ENCODE peak calls at places on chromosome 16, in seven cellular contexts. B is skeletal muscle cell; A is fibroblast of pulmonary artery; Z is HL-60; Y is PC-3; Q is fibroblast of lung; X is CD8-positive, alpha-beta T cell. M is an unnamed sample.

GRCh38 chr16:20851601-20852000 is 45.3 kb downstream of the REXO5 start:
- DNase-seq in B (peak), A (peak), Z (no peak), Y (peak), Q (peak), X (no peak), M (peak)

GRCh38 chr16:73672135-73672534 is 624.2 kb upstream of the ZFHX3 start:
- DNase-seq in B (no peak), A (no peak), Z (no peak), Y (no peak), Q (no peak), X (no peak), M (no peak)

GRCh38 chr16:25097304-25097988 is 14.1 kb upstream of the LCMT1 start:
- DNase-seq in B (peak), A (no peak), Z (no peak), Y (no peak), Q (peak), X (no peak), M (no peak)

GRCh38 chr16:23635958-23636357 is 5.2 kb downstream of the PALB2 start:
- DNase-seq in B (no peak), A (no peak), Z (no peak), Y (no peak), Q (no peak), X (no peak), M (no peak)

GRCh38 chr16:15690296-15690695 is 40.3 kb downstream of the NDE1 start:
- DNase-seq in B (no peak), A (no peak), Z (no peak), Y (no peak), Q (no peak), X (no peak), M (no peak)

GRCh38 chr16:76278976-76279375 is 1.8 kb downstream of the CNTNAP4 start:
- DNase-seq in B (no peak), A (peak), Z (no peak), Y (peak), Q (peak), X (no peak), M (no peak)

GRCh38 chr16:64580558-64580957 is 541.3 kb downstream of the CDH11 start:
- DNase-seq in B (no peak), A (no peak), Z (no peak), Y (no peak), Q (no peak), X (no peak), M (no peak)

GRCh38 chr16:81486555-81487061 is 42.0 kb downstream of the CMIP start:
- DNase-seq in B (peak), A (peak), Z (no peak), Y (no peak), Q (peak), X (no peak), M (peak)

GRCh38 chr16:67995423-67995822 is 3.9 kb downstream of the DPEP2 start:
- DNase-seq in B (no peak), A (no peak), Z (peak), Y (no peak), Q (no peak), X (no peak), M (no peak)

GRCh38 chr16:19883296-19883951 is 1.2 kb downstream of the GPRC5B start:
- DNase-seq in B (no peak), A (peak), Z (no peak), Y (no peak), Q (peak), X (no peak), M (peak)

GRCh38 chr16:55189179-55189578 is 134.8 kb upstream of the IRX6 start:
- DNase-seq in B (no peak), A (no peak), Z (no peak), Y (no peak), Q (no peak), X (no peak), M (no peak)

GRCh38 chr16:1765826-1766225 is 5.5 kb downstream of the NME3 start:
- DNase-seq in B (no peak), A (no peak), Z (no peak), Y (no peak), Q (no peak), X (no peak), M (no peak)

GRCh38 chr16:7268182-7268581 is 64.5 kb upstream of the RBFOX1 start:
- DNase-seq in B (no peak), A (no peak), Z (no peak), Y (peak), Q (no peak), X (no peak), M (no peak)

GRCh38 chr16:85781685-85782370 is 17.5 kb downstream of the EMC8 start:
- DNase-seq in B (no peak), A (peak), Z (no peak), Y (peak), Q (peak), X (no peak), M (no peak)

GRCh38 chr16:72172105-72173034 is at the start of gene PMFBP1:
- DNase-seq in B (peak), A (peak), Z (peak), Y (peak), Q (peak), X (no peak), M (peak)

GRCh38 chr16:81500833-81501521 is 56.4 kb downstream of the CMIP start:
- DNase-seq in B (peak), A (no peak), Z (no peak), Y (peak), Q (peak), X (no peak), M (no peak)

GRCh38 chr16:4093495-4094137 is 22.6 kb downstream of the ADCY9 start:
- DNase-seq in B (no peak), A (peak), Z (no peak), Y (no peak), Q (no peak), X (no peak), M (no peak)
- H3K4me3 ChIP-seq in B (no peak), A (peak), Z (no peak), Y (no peak), Q (no peak), X (no peak), M (no peak)

DNA sequence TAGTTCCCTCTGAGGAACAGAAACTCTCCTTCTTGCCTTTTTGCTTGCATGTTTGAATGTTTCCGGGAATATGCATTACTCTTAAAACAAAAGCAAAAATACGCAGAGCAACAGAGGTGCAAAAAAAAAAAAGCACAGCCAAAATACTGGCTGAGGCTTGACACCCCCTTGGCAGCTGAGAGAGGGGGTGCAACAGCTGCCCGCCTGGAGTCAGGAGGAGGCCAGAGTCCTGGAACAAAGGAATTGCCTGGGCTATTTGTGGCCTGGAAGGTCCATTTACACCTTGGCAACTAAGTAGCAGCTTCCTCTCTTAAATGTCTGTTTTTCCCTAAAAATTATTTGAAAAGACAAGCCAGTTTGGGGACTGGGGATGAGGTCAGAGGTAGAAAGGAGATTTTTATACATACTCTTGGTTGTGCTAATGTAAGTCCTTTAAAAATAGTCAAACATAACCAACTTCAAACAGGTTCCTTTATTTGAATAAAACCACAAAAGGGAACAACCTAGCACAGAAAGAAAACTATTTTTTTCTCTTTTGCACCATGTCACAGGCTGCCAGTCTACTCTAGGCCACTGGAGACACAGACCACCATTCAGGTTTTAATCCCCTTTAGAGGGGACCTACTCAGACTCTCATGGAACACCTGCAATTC is 19.5 kb downstream of the USP7 start:
- DNase-seq in B (no peak), A (no peak), Z (no peak), Y (no peak), Q (no peak), X (no peak), M (no peak)
- H3K4me3 ChIP-seq in B (no peak), A (no peak), Z (no peak), Y (no peak), Q (no peak), X (no peak), M (no peak)

GRCh38 chr16:70522216-70523000 is 946 bp downstream of the COG4 start:
- DNase-seq in B (no peak), A (no peak), Z (peak), Y (no peak), Q (no peak), X (no peak), M (no peak)

GRCh38 chr16:70526403-70526802 is 2.8 kb downstream of the SF3B3 start:
- DNase-seq in B (no peak), A (no peak), Z (no peak), Y (no peak), Q (peak), X (no peak), M (no peak)

GRCh38 chr16:70523621-70524405 is at the start of gene SF3B3:
- DNase-seq in B (no peak), A (peak), Z (peak), Y (no peak), Q (no peak), X (peak), M (peak)

GRCh38 chr16:70523013-70523620 is at the start of gene COG4:
- DNase-seq in B (peak), A (peak), Z (peak), Y (peak), Q (peak), X (peak), M (peak)

GRCh38 chr16:70520612-70521297 is 2.6 kb downstream of the COG4 start:
- DNase-seq in B (peak), A (peak), Z (peak), Y (peak), Q (peak), X (no peak), M (no peak)
- H3K4me3 ChIP-seq in B (no peak), A (no peak), Z (peak), Y (no peak), Q (no peak), X (no peak), M (no peak)

DNA sequence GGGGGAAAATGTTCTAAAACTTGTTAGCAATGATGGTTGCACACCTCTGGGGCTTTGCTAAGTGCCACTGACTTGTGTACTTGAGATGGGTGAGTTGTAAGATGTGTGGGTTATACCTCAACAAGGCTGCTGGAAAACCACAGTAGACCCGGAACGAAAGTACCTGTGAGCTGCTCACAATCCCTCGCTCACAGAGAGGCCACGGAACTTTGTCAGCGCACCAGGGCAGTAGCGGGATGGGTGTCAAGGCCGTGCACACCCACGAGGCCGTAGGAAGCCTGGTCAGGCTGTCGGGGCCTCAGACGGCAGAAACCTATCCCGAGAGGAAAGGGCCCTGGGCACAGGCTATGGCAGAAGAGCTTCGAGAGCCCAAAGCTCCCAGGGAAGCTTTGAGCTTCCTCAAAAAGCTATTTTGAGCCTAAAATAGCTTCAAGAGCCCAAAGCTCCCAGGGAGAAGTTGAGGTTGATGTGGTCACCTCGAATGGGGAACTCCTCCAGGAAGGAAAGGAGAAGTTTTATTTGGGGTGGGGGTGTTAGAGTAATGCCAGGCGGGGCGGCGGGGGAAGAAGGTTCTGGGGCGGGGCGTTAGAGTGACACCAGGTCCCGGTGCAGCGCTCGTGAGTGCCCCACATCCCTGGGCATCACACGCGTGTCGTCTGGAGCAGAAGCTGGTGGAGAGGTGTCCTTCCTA is 19.0 kb downstream of the CBFA2T3 start:
- DNase-seq in B (no peak), A (no peak), Z (no peak), Y (no peak), Q (no peak), X (no peak), M (no peak)
- H3K4me3 ChIP-seq in B (no peak), A (no peak), Z (peak), Y (no peak), Q (no peak), X (no peak), M (no peak)

DNA sequence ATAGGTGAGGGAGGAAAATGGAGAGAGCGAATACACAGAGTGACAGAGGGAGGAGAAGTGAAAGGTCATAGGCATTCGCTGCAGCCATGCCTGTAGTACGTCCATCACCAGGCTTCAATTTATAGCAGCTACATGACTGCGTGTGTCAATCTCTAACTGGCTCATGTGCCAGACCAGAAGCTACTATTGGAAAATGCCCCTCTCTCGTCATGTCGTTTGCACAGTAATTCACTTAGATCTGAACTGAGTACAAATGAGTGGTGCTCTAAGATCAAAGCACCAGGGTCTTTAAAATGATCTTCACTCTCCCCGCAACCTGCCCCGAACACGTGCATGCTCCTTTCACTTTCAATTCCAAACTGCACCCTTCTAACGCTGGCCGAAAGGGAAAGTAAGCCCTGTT is 51.3 kb downstream of the ADCY9 start:
- DNase-seq in B (no peak), A (no peak), Z (no peak), Y (no peak), Q (no peak), X (peak), M (no peak)
- H3K4me3 ChIP-seq in B (no peak), A (no peak), Z (no peak), Y (no peak), Q (no peak), X (peak), M (peak)

DNA sequence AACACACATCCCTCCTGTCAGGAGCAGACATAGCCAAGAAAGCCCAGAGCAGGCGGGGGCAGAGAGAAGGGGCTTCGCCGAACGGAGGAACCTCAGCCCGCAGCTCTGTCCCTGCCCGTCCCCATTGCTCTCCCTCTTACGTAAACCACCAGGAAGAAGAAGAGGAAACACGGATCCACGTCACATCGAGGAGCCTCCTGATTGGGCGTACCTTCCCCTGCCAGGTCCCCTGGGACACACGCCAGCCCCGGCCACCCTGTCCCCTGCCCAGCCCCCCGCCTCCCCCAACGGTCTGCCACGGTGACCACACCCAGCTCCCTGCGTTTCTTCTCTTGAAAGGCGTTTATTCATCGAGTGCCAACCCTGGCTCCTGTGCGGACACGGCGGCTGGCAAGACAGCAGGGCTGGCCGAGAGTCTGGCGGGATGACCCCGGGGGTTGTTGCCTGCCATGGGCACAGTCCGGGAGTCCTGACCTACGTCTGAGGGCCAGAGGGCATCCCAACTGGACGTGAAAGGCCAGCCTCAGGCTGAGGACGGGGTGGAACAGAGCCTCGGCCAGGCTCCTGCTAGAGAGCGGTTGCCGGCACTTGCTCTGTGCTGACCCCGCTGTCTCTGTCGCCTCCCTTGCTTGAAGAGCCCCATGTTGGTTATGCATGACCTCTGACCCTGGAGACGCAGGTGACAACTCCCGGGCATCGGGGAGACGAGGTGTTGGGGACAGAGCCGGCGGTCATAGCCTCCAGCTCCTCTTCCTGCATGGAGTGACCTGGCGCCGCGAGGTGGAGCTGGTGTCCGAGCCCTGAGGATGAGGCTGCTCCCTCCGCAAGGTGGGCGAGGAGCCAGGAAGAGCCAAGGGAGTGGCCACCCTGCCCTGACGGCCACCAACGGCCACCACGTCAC is 40.6 kb upstream of the ACSF3 start:
- DNase-seq in B (no peak), A (no peak), Z (peak), Y (peak), Q (peak), X (no peak), M (no peak)
- H3K4me3 ChIP-seq in B (no peak), A (no peak), Z (no peak), Y (peak), Q (no peak), X (no peak), M (no peak)

GRCh38 chr16:11079657-11080187 is 135.4 kb downstream of the CLEC16A start:
- DNase-seq in B (peak), A (peak), Z (no peak), Y (peak), Q (peak), X (no peak), M (no peak)
- H3K4me3 ChIP-seq in B (no peak), A (no peak), Z (no peak), Y (no peak), Q (no peak), X (no peak), M (no peak)

GRCh38 chr16:57979006-57979585 is 8.2 kb upstream of the CNGB1 start:
- DNase-seq in B (no peak), A (no peak), Z (no peak), Y (no peak), Q (no peak), X (no peak), M (no peak)

GRCh38 chr16:57981636-57982035 is 10.7 kb upstream of the CNGB1 start:
- DNase-seq in B (no peak), A (no peak), Z (no peak), Y (no peak), Q (no peak), X (no peak), M (no peak)

GRCh38 chr16:57985204-57986121 is 14.5 kb upstream of the CNGB1 start:
- DNase-seq in B (no peak), A (no peak), Z (no peak), Y (no peak), Q (no peak), X (no peak), M (no peak)

GRCh38 chr16:57984443-57985203 is 13.7 kb upstream of the CNGB1 start:
- DNase-seq in B (no peak), A (peak), Z (no peak), Y (no peak), Q (peak), X (peak), M (peak)

GRCh38 chr16:57982345-57982744 is 11.4 kb upstream of the CNGB1 start:
- DNase-seq in B (no peak), A (no peak), Z (no peak), Y (no peak), Q (no peak), X (no peak), M (no peak)
- H3K4me3 ChIP-seq in B (no peak), A (no peak), Z (no peak), Y (no peak), Q (no peak), X (no peak), M (no peak)

GRCh38 chr16:30185683-30186421 is 2.5 kb downstream of the CORO1A start:
- DNase-seq in B (no peak), A (no peak), Z (peak), Y (no peak), Q (no peak), X (peak), M (no peak)
- H3K4me3 ChIP-seq in B (no peak), A (no peak), Z (peak), Y (no peak), Q (no peak), X (peak), M (peak)

M was measured in tibial nerve.